ENCODE peak calls at places on chromosomes 4 and X, in ten cellular contexts. One of them, this sample, is unnamed.

GRCh38 chrX:65961714-65962113 is 78.2 kb downstream of the VSIG4 start:
- DNase-seq in fibroblast of gingiva: no peak
- DNase-seq in Ammon's horn: no peak
- DNase-seq in CD8-positive, alpha-beta memory T cell: no peak
- DNase-seq in stromal cell of bone marrow: no peak
- DNase-seq in heart left ventricle: no peak
- DNase-seq in HEK293T: no peak
- DNase-seq in midbrain: no peak
- DNase-seq in cardiac muscle cell: no peak
- DNase-seq in kidney: no peak
- DNase-seq in this sample: no peak

GRCh38 chrX:153725832-153726285 is 1.2 kb downstream of the ABCD1 start:
- DNase-seq in midbrain: no peak
- DNase-seq in stromal cell of bone marrow: no peak
- DNase-seq in HEK293T: no peak
- DNase-seq in Ammon's horn: peak; percentile 3
- DNase-seq in fibroblast of gingiva: no peak
- DNase-seq in CD8-positive, alpha-beta memory T cell: no peak
- DNase-seq in heart left ventricle: no peak
- DNase-seq in cardiac muscle cell: no peak
- DNase-seq in kidney: peak; percentile 84
- DNase-seq in this sample: no peak

GRCh38 chrX:100829730-100830129 is 9.5 kb downstream of the CSTF2 start:
- DNase-seq in stromal cell of bone marrow: no peak
- DNase-seq in kidney: no peak
- DNase-seq in fibroblast of gingiva: no peak
- DNase-seq in HEK293T: no peak
- DNase-seq in cardiac muscle cell: peak; percentile 39
- DNase-seq in Ammon's horn: no peak
- DNase-seq in heart left ventricle: no peak
- DNase-seq in CD8-positive, alpha-beta memory T cell: no peak
- DNase-seq in midbrain: no peak
- DNase-seq in this sample: no peak

GRCh38 chrX:46811101-46811500 is 25.7 kb upstream of the RP2 start:
- DNase-seq in Ammon's horn: no peak
- DNase-seq in fibroblast of gingiva: peak; percentile 11
- DNase-seq in stromal cell of bone marrow: no peak
- DNase-seq in cardiac muscle cell: no peak
- DNase-seq in CD8-positive, alpha-beta memory T cell: no peak
- DNase-seq in kidney: no peak
- DNase-seq in heart left ventricle: no peak
- DNase-seq in HEK293T: no peak
- DNase-seq in midbrain: no peak
- DNase-seq in this sample: no peak

GRCh38 chr4:76733380-76733779 is 164.6 kb downstream of the SOWAHB start:
- DNase-seq in CD8-positive, alpha-beta memory T cell: no peak
- DNase-seq in HEK293T: no peak
- DNase-seq in midbrain: no peak
- DNase-seq in fibroblast of gingiva: no peak
- DNase-seq in cardiac muscle cell: no peak
- DNase-seq in Ammon's horn: no peak
- DNase-seq in stromal cell of bone marrow: no peak
- DNase-seq in heart left ventricle: no peak
- DNase-seq in kidney: no peak
- DNase-seq in this sample: no peak

GRCh38 chr4:98573791-98574190 is 84.6 kb downstream of the TSPAN5 start:
- DNase-seq in fibroblast of gingiva: peak; percentile 78
- DNase-seq in Ammon's horn: no peak
- DNase-seq in midbrain: no peak
- DNase-seq in HEK293T: no peak
- DNase-seq in stromal cell of bone marrow: no peak
- DNase-seq in heart left ventricle: no peak
- DNase-seq in cardiac muscle cell: no peak
- DNase-seq in CD8-positive, alpha-beta memory T cell: no peak
- DNase-seq in kidney: no peak
- DNase-seq in this sample: no peak

GRCh38 chrX:142688256-142688655 is 337.5 kb upstream of the SPANXN4 start:
- DNase-seq in HEK293T: no peak
- DNase-seq in heart left ventricle: no peak
- DNase-seq in fibroblast of gingiva: no peak
- DNase-seq in stromal cell of bone marrow: no peak
- DNase-seq in CD8-positive, alpha-beta memory T cell: no peak
- DNase-seq in Ammon's horn: no peak
- DNase-seq in cardiac muscle cell: no peak
- DNase-seq in kidney: no peak
- DNase-seq in midbrain: no peak
- DNase-seq in this sample: no peak

GRCh38 chr4:26574563-26574962 is 9.3 kb upstream of the TBC1D19 start:
- DNase-seq in midbrain: no peak
- DNase-seq in fibroblast of gingiva: no peak
- DNase-seq in cardiac muscle cell: no peak
- DNase-seq in heart left ventricle: no peak
- DNase-seq in kidney: no peak
- DNase-seq in HEK293T: no peak
- DNase-seq in stromal cell of bone marrow: no peak
- DNase-seq in Ammon's horn: no peak
- DNase-seq in CD8-positive, alpha-beta memory T cell: no peak
- DNase-seq in this sample: no peak

GRCh38 chrX:122500556-122500955 is 683.5 kb upstream of the GRIA3 start:
- DNase-seq in CD8-positive, alpha-beta memory T cell: no peak
- DNase-seq in heart left ventricle: no peak
- DNase-seq in kidney: no peak
- DNase-seq in stromal cell of bone marrow: no peak
- DNase-seq in midbrain: no peak
- DNase-seq in HEK293T: no peak
- DNase-seq in fibroblast of gingiva: no peak
- DNase-seq in cardiac muscle cell: no peak
- DNase-seq in Ammon's horn: no peak
- DNase-seq in this sample: no peak